ENCODE peak calls at places on chromosomes 11 and 22, in seven cellular contexts. J is ovary, G is transverse colon, C is K562, W is A549, U is stomach, T is H1. H is an unnamed sample. For H3K4me1, the result is how much of the 10 kb centered on the place peaks cover.

GRCh38 chr22:40083794-40084193 is 89.0 kb downstream of the FAM83F start:
- DNase-seq in G (no peak), C (no peak), W (no peak), J (no peak), T (no peak), U (no peak), H (no peak)

GRCh38 chr22:39569066-39569465 is 1.5 kb upstream of the CACNA1I start:
- DNase-seq in J (no peak), T (no peak), U (no peak), G (no peak), W (no peak), C (no peak), H (no peak)

GRCh38 chr22:20009018-20009482 is 7.6 kb downstream of the ARVCF start:
- DNase-seq in C (no peak), G (no peak), U (no peak), W (no peak), J (no peak), T (no peak), H (no peak)

GRCh38 chr11:74226907-74227306 is 55.8 kb downstream of the PPME1 start:
- DNase-seq in J (no peak), C (no peak), G (no peak), U (no peak), W (no peak), T (no peak), H (no peak)

GRCh38 chr22:29700949-29701927 is 18.6 kb upstream of the CABP7 start:
- DNase-seq in C (peak), T (no peak), W (peak), G (peak), U (no peak), J (no peak), H (no peak)

GRCh38 chr11:77094841-77095365 is 7.7 kb upstream of the OMP start:
- DNase-seq in U (no peak), T (no peak), J (no peak), G (no peak), C (no peak), W (no peak), H (no peak)

GRCh38 chr11:1553808-1554594 is 18.1 kb downstream of the DUSP8 start:
- DNase-seq in T (peak), U (peak), J (no peak), W (no peak), C (no peak), G (peak), H (no peak)

GRCh38 chr11:126246636-126247035 is 22.1 kb downstream of the SRPRA start:
- DNase-seq in T (no peak), U (no peak), W (no peak), C (no peak), J (no peak), G (no peak), H (no peak)

GRCh38 chr11:130644187-130644586 is 195.7 kb downstream of the ADAMTS15 start:
- DNase-seq in C (no peak), J (no peak), G (peak), W (no peak), T (no peak), U (peak), H (no peak)

GRCh38 chr22:42931421-42932196 is 74.5 kb upstream of the ARFGAP3 start:
- DNase-seq in U (no peak), T (no peak), G (no peak), W (no peak), C (no peak), J (no peak), H (no peak)

GRCh38 chr11:17719028-17719939 is at the start of gene MYOD1:
- DNase-seq in J (no peak), W (no peak), G (no peak), T (peak), U (no peak), C (no peak), H (no peak)

GRCh38 chr22:30770716-30771115 is 76.0 kb downstream of the OSBP2 start:
- DNase-seq in U (no peak), W (no peak), G (no peak), C (no peak), J (no peak), T (no peak), H (no peak)

GRCh38 chr11:67572747-67573419 is 10.7 kb upstream of the GSTP1 start:
- DNase-seq in T (no peak), C (peak), G (peak), J (peak), U (peak), W (no peak), H (no peak)

GRCh38 chr11:123357990-123358827 is 71.9 kb upstream of the GRAMD1B start:
- DNase-seq in W (no peak), C (no peak), J (no peak), U (no peak), G (peak), T (peak), H (no peak)

DNA sequence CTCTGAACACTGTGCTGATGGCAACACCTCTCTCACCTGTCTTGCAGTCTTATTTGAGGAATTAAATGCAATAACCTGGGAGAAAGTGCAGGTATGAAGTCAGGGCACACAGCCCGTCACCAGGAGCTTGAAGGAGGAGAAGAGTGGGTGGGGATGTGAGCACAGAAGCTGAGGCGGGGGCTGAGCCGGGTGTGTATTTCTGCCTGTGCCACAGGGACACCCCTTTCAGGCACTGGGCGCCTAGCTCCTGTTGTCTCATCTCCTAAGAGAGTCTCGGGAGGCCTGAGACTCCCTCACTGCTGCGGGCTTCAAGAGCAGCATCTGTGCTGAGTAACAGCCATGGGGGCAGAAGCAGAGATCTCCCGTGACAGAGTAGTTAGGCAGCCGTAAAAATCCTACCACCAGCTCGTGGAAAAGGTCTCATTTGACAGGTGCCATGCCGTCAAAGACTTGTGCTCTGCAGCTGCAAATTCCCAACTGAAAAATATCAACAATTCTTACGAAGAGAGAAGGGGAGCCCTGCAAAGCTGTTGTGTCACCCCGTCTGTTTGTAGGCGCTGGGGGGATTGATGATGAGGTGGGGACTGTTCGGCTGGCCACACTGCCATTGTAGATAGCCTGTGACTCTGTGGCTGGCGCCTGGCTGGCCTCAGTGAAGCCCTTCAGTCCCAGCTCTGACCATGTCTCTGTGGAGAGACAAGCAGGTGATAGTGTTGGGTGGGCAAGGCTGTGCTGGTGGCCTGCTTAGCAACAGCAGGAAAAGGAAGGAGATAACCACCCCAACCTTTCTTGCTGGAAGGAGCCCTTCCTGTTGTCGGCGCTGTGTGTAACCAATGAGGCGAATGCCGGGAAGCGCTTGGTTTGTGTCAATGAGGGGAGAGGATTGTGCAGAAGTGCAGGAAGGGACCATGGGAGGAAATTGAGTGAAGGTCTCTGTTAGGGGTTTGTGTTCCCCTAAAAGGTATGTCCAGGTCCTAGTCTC is 27.0 kb downstream of the PARVB start:
- DNase-seq in J (no peak), C (no peak), T (no peak), U (no peak), G (no peak), W (no peak), H (no peak)
- TF ChIP-seq EP300 in J (no peak), C (no peak), T (no peak), U (no peak), G (no peak), W (no peak), H (no peak)

GRCh38 chr11:64867748-64868462 is 10.5 kb downstream of the EHD1 start:
- DNase-seq in W (no peak), T (no peak), C (no peak), J (no peak), U (no peak), G (no peak), H (no peak)
- H3K4me1 ChIP-seq in W (half or more), T (under half), C (half or more), J (under half), U (half or more), G (half or more), H (under half)

GRCh38 chr11:88105952-88106351 is 69.3 kb downstream of the RAB38 start:
- DNase-seq in C (no peak), G (no peak), T (no peak), J (no peak), U (no peak), W (no peak), H (no peak)
- TF ChIP-seq EP300 in C (no peak), G (no peak), T (no peak), J (no peak), U (no peak), W (no peak), H (no peak)

DNA sequence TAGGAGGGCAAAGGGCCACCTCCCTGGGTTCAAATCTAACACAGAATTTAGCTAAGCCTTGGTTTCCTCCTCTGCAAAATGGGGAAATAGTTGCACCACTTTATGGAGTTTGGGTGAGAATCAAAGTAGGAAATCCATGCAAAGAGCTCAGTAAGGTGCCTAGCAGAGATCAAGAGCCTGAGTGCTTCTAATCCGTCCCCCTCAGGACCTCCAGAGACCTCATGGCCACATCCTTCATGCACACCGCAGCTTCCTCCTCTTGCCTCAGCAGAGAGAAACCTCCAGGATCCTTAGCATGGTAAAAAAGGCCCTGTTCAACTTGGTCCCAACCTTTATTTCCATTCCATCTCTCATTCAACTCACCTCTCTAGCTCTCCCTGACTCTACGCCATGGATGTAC is 37.8 kb upstream of the NAV2 start:
- DNase-seq in T (no peak), W (no peak), C (no peak), U (no peak), J (no peak), G (no peak), H (no peak)
- H3K4me1 ChIP-seq in T (under half), W (under half), C (under half), U (half or more), J (under half), G (under half), H (under half)

GRCh38 chr22:49972163-49973017 is 11.8 kb downstream of the PIM3 start:
- DNase-seq in J (peak), G (no peak), T (peak), W (no peak), C (no peak), U (peak), H (peak)

GRCh38 chr22:49969751-49970527 is 9.4 kb downstream of the PIM3 start:
- DNase-seq in J (peak), U (peak), C (no peak), T (peak), G (no peak), W (no peak), H (no peak)

GRCh38 chr22:49973018-49973965 is 12.7 kb downstream of the PIM3 start:
- DNase-seq in G (no peak), W (no peak), C (no peak), J (no peak), T (no peak), U (no peak), H (no peak)

GRCh38 chr22:49970528-49971231 is 10.1 kb downstream of the PIM3 start:
- DNase-seq in G (peak), T (peak), U (peak), W (peak), C (peak), J (peak), H (peak)

DNA sequence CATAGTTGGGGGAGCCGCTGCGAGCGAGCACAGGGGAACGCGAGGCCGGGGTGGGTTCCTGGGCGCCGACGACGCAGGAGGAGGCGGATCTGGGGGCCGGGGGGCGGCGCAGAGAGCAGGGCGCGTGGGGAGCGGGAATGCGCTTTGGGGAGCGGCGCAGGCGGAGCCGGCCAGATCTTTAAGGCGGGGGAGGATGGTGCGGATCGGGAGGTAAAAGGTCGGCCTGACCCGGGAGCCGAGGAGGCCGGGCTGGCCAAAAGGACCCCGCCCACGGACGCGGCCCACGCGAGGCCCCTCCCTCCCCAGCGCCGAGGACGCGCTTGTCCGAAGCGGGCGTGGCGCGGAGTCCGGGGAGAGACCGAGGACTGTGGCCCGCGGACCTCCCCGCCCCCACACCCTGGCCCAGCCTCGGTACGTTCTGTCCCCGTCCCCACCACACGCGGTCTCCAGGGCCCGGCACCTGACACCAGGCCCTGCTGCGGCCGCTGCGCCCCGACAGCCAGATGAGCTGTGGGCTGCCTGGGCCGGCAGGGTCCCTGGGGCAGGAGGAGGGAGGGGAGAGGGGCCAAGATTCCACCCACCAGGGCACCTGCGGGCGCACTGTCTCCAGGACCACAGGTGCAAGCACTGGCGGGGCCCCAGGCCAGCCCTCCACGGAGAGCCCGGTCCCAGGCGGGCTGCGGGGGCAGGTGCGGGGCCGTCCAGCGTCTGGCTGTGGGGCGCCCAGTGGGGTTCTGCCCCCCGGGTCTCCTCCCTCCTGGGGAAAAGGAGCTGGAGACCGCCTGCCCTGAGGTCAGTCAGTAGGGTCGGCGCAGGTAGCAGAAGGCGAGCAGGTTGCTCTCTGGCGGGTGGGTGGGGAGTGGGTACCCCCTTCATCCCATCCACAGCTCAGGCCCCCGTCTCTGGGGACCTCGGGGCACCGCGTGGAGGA is 10.9 kb downstream of the PIM3 start:
- DNase-seq in G (peak), U (peak), J (peak), C (peak), T (peak), W (peak), H (peak)
- TF ChIP-seq EP300 in G (peak), U (no peak), J (no peak), C (no peak), T (no peak), W (no peak), H (peak)

DNA sequence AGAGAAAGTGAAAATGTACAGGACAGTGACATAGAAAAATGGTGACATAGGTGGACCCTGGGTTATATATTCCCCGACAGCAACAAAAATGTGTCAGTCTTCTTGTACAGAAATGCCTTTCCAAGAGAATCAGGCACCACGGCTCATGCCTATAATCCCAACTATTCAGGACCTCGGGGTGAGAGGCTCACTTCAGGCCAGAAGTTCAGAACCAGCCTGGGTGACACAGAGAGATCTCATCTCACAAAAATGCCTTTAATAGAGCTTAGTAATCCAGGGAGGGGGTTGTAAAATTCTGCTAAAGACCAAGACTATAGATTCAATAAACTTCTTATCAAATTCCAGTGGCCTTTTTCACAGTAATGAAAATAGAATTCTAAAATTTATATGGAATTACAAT is 10.7 kb downstream of the ZNF195 start:
- DNase-seq in C (no peak), W (no peak), J (no peak), T (no peak), U (no peak), G (no peak), H (no peak)
- H3K4me1 ChIP-seq in C (under half), W (under half), J (under half), T (under half), U (under half), G (under half), H (under half)

DNA sequence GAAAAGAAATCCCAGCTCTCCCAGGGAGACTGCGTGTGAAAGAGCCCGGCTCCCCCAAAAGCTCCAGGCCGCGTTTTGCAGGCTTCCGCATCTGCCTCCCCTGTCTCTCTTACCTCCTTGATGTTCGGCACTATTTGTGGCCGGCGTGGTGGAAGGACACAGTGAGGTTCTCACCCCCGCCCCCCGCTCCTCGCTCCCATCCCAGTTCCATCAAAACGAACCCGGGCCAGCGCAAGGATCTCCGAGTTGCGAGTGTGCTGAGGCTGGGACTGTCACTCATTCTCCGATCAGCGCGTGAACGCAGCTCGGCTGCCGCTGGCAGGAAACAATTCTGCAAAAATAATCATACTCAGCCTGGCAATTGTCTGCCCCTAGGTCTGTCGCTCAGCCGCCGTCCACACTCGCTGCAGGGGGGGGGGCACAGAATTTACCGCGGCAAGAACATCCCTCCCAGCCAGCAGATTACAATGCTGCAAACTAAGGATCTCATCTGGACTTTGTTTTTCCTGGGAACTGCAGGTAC is at the start of gene NCAM1:
- DNase-seq in C (peak), T (peak), G (peak), U (peak), J (peak), W (peak), H (peak)
- TF ChIP-seq EP300 in C (no peak), T (peak), G (no peak), U (no peak), J (no peak), W (no peak), H (peak)

GRCh38 chr11:35158371-35159081 is 19.6 kb downstream of the CD44 start:
- DNase-seq in J (no peak), G (peak), U (no peak), C (no peak), W (no peak), T (no peak), H (peak)
- H3K4me1 ChIP-seq in J (under half), G (half or more), U (half or more), C (under half), W (half or more), T (under half), H (half or more)

DNA sequence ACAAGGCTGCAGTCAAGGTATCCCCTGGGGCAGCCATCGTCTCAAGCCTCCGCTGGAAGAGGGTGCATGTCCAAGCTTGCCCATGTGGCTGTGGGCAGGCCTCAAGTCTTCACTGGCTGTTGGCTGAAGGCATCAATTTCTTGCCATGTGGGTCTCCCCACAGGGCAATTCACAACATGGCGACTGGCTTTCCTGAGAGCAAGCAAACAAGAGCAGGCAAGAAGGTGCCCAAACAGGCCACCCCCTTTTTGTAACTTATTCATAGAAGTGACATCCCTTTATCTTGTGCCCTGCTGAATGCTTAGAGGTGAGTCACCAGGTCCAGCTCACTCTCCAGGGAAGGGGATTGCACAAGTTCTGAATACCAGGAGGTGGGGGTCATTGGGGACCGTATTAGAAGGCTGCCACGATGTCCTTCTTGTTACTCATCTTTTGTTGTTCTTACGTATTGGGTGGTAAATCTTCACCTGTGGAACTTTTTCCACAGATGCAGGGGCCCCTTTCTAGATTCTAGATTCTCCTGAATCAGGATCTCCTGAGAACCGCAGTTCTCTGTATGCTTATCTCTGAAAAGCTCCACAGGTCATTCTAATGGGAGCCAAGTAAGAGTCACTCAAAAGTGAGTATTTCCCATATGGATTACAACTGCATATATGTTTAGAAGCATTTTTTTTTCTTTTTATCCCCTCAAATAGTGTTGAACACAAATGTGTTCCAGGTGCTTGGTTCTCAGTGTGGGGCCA is 44.2 kb upstream of the MICAL2 start:
- DNase-seq in U (no peak), C (peak), T (peak), W (peak), G (peak), J (no peak), H (no peak)
- TF ChIP-seq EP300 in U (no peak), C (no peak), T (no peak), W (peak), G (no peak), J (no peak), H (no peak)

DNA sequence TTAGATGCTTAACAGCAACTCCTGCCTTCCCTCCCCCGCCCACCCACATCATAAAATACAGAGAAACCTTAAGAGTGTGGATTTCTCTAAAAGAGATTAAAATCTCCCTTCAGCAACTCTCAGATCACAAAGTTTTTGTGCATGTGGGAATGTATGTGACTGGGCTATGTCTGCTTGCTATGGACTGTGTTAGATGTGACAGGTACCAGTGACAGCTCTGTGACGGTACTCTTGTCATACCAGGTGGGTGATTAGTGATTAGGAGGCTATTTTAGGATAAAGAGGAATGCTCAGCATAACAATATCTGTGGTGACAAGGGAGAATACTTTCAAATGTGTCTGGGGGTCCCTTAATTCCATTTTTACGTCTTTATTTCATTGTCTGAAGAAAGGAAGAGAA is 60.2 kb downstream of the SYT9 start:
- DNase-seq in U (no peak), G (no peak), W (no peak), J (no peak), T (no peak), C (no peak), H (no peak)
- H3K4me1 ChIP-seq in U (under half), G (under half), W (under half), J (under half), T (under half), C (under half), H (under half)